ENCODE peak calls at places on chromosomes 13 and 19, in six cellular contexts. D, Y, H, L, E and I are unnamed samples.

GRCh38 chr19:10575011-10575716 is 6.4 kb upstream of the CDKN2D start:
- DNase-seq in D (no peak), Y (no peak), H (no peak), L (no peak), E (no peak), I (no peak)

GRCh38 chr13:40031031-40031430 is 375.6 kb downstream of the COG6 start:
- DNase-seq in D (no peak), Y (peak), H (no peak), L (no peak), E (peak), I (peak)

GRCh38 chr19:38693380-38694223 is 46.2 kb downstream of the ACTN4 start:
- DNase-seq in D (no peak), Y (peak), H (peak), L (no peak), E (peak), I (peak)

GRCh38 chr13:111343186-111343805 is 22.9 kb downstream of the TEX29 start:
- DNase-seq in D (no peak), Y (no peak), H (no peak), L (no peak), E (no peak), I (no peak)

GRCh38 chr13:33270906-33271538 is 14.5 kb downstream of the STARD13 start:
- DNase-seq in D (no peak), Y (peak), H (no peak), L (no peak), E (no peak), I (no peak)

GRCh38 chr13:107202371-107203023 is 634.6 kb upstream of the ARGLU1 start:
- DNase-seq in D (no peak), Y (peak), H (no peak), L (peak), E (no peak), I (peak)

GRCh38 chr19:10625003-10625761 is at the start of gene SLC44A2:
- DNase-seq in D (peak), Y (peak), H (no peak), L (peak), E (peak), I (peak)

GRCh38 chr13:30045916-30046704 is 195.7 kb upstream of the UBL3 start:
- DNase-seq in D (no peak), Y (peak), H (no peak), L (no peak), E (peak), I (peak)

GRCh38 chr19:4178990-4179389 is 3.4 kb downstream of the SIRT6 start:
- DNase-seq in D (no peak), Y (no peak), H (no peak), L (no peak), E (no peak), I (no peak)

GRCh38 chr13:66200555-66200954 is 1029.6 kb downstream of the PCDH9 start:
- DNase-seq in D (no peak), Y (peak), H (no peak), L (no peak), E (no peak), I (peak)

GRCh38 chr13:98869408-98870090 is 108.3 kb downstream of the DOCK9 start:
- DNase-seq in D (no peak), Y (peak), H (no peak), L (peak), E (no peak), I (peak)

GRCh38 chr13:109271991-109272454 is 514.4 kb downstream of the IRS2 start:
- DNase-seq in D (no peak), Y (peak), H (no peak), L (no peak), E (peak), I (no peak)

GRCh38 chr13:114106991-114107685 is 25.3 kb downstream of the RASA3 start:
- DNase-seq in D (no peak), Y (no peak), H (no peak), L (peak), E (no peak), I (no peak)

GRCh38 chr19:3270908-3271307 is 46.4 kb downstream of the CELF5 start:
- DNase-seq in D (no peak), Y (peak), H (peak), L (no peak), E (peak), I (peak)